ENCODE peak calls at places on chromosomes 12 and 14, in five cellular contexts. N is HTR-8/SVneo, K is mammary epithelial cell, V is GM12865, X is SW 1271. F is an unnamed sample.
A peak's percentile ranks its signal among the peaks of the same experiment; 100 is the strongest.

GRCh38 chr12:102249073-102249854 is 51.6 kb upstream of the PMCH start:
- DNase-seq in K (peak; percentile 19), X (no peak), V (no peak), N (no peak), F (no peak)

GRCh38 chr12:207804-208203 is 6.2 kb downstream of the SLC6A12 start:
- DNase-seq in N (no peak), V (no peak), K (no peak), X (no peak), F (no peak)

GRCh38 chr14:34715108-34715863 is 893 bp upstream of the CFL2 start:
- DNase-seq in N (no peak), X (no peak), V (no peak), K (no peak), F (no peak)

GRCh38 chr12:7099290-7099996 is 7.2 kb upstream of the C1R start:
- DNase-seq in V (no peak), K (no peak), N (no peak), X (no peak), F (no peak)

GRCh38 chr14:70057519-70058136 is 131.1 kb downstream of the SLC8A3 start:
- DNase-seq in V (no peak), X (no peak), N (no peak), K (no peak), F (no peak)

GRCh38 chr12:14454098-14454907 is 88.8 kb downstream of the ATF7IP start:
- DNase-seq in X (no peak), K (peak; percentile 44), V (peak; percentile 82), N (peak; percentile 33), F (peak; percentile 41)

GRCh38 chr14:37056473-37056872 is 115.9 kb downstream of the SLC25A21 start:
- DNase-seq in V (no peak), X (no peak), K (peak; percentile 21), N (no peak), F (no peak)

GRCh38 chr12:125245601-125246345 is 180.5 kb downstream of the AACS start:
- DNase-seq in X (no peak), V (no peak), N (no peak), K (no peak), F (no peak)

GRCh38 chr14:90827919-90828610 is 11.8 kb upstream of the TTC7B start:
- DNase-seq in X (peak; percentile 78), V (peak; percentile 91), K (peak; percentile 80), N (peak; percentile 98), F (peak; percentile 88)

GRCh38 chr14:20618328-20618749 is 23.2 kb downstream of the OR6S1 start:
- DNase-seq in X (no peak), N (no peak), K (no peak), V (no peak), F (no peak)

GRCh38 chr14:89429206-89430091 is 12.4 kb upstream of the FOXN3 start:
- DNase-seq in X (no peak), N (no peak), K (no peak), V (peak; percentile 64), F (no peak)

GRCh38 chr14:89740241-89740640 is 214.3 kb downstream of the EFCAB11 start:
- DNase-seq in X (no peak), K (no peak), N (no peak), V (no peak), F (no peak)

GRCh38 chr12:32437095-32437515 is 37.7 kb downstream of the FGD4 start:
- DNase-seq in V (no peak), N (peak; percentile 51), K (peak; percentile 90), X (peak; percentile 62), F (no peak)

GRCh38 chr12:28313631-28314030 is 123.4 kb downstream of the CCDC91 start:
- DNase-seq in X (no peak), N (peak; percentile 2), K (peak; percentile 7), V (no peak), F (no peak)

GRCh38 chr12:64893961-64894360 is 69.5 kb downstream of the TBC1D30 start:
- DNase-seq in V (no peak), N (no peak), K (peak; percentile 26), X (no peak), F (no peak)

GRCh38 chr14:65860956-65861631 is 448.6 kb downstream of the FUT8 start:
- DNase-seq in X (no peak), V (no peak), N (no peak), K (no peak), F (no peak)

GRCh38 chr14:77923131-77923933 is 123.4 kb downstream of the ADCK1 start:
- DNase-seq in X (no peak), K (no peak), V (no peak), N (no peak), F (no peak)

GRCh38 chr12:96185914-96186313 is 8.3 kb upstream of the ELK3 start:
- DNase-seq in N (no peak), V (no peak), X (no peak), K (no peak), F (no peak)

GRCh38 chr14:89794096-89794495 is 160.4 kb downstream of the EFCAB11 start:
- DNase-seq in K (no peak), V (no peak), N (no peak), X (no peak), F (no peak)

GRCh38 chr12:65948320-65949008 is 124.2 kb downstream of the HMGA2 start:
- DNase-seq in K (peak; percentile 94), N (peak; percentile 46), V (no peak), X (peak; percentile 66), F (no peak)

GRCh38 chr14:55412686-55413085 is 1.1 kb upstream of the ATG14 start:
- DNase-seq in N (no peak), K (peak; percentile 91), V (no peak), X (no peak), F (no peak)

GRCh38 chr14:73743431-73743931 is 29.3 kb upstream of the PNMA1 start:
- DNase-seq in K (no peak), V (peak; percentile 88), X (no peak), N (no peak), F (no peak)

GRCh38 chr14:64707661-64708060 is 3.4 kb downstream of the PLEKHG3 start:
- DNase-seq in V (no peak), X (no peak), N (peak; percentile 86), K (peak; percentile 96), F (peak; percentile 28)

GRCh38 chr14:92651106-92651792 is 97.2 kb downstream of the LGMN start:
- DNase-seq in V (peak; percentile 90), X (no peak), N (no peak), K (no peak), F (no peak)

GRCh38 chr12:69459477-69459876 is 10.7 kb upstream of the FRS2 start:
- DNase-seq in K (no peak), N (no peak), X (no peak), V (no peak), F (no peak)

GRCh38 chr12:4763549-4763948 is 43.3 kb downstream of the GALNT8 start:
- DNase-seq in V (no peak), K (no peak), N (no peak), X (no peak), F (peak; percentile 15)